ENCODE peak calls at places on chromosomes 16 and 17, in seven cellular contexts. J is cardiac muscle cell, O is fibroblast of lung, V is OCI-LY7, Q is endothelial cell of umbilical vein, I is lung, F is IMR-90. T is an unnamed sample.

GRCh38 chr17:47291242-47291873 is 32.4 kb upstream of the EFCAB13 start:
- DNase-seq in O (no peak), F (no peak), V (no peak), I (no peak), Q (no peak), J (no peak), T (no peak)

GRCh38 chr17:32610943-32611342 is 124.2 kb downstream of the CDK5R1 start:
- DNase-seq in J (no peak), O (no peak), Q (no peak), F (no peak), V (no peak), I (no peak), T (no peak)

GRCh38 chr16:10031955-10032354 is 150.3 kb downstream of the GRIN2A start:
- DNase-seq in F (no peak), J (no peak), V (no peak), Q (no peak), O (no peak), I (no peak), T (no peak)

GRCh38 chr16:8936421-8936820 is 27.3 kb downstream of the USP7 start:
- DNase-seq in O (peak; percentile 77), F (peak; percentile 54), Q (peak; percentile 29), V (peak; percentile 66), J (no peak), I (no peak), T (peak; percentile 65)

GRCh38 chr17:28433696-28434095 is 27.7 kb upstream of the SLC46A1 start:
- DNase-seq in V (no peak), I (no peak), O (no peak), J (no peak), Q (no peak), F (no peak), T (no peak)

GRCh38 chr17:80720624-80721577 is 176.3 kb downstream of the RPTOR start:
- DNase-seq in V (peak; percentile 91), F (peak; percentile 86), O (peak; percentile 75), Q (no peak), I (no peak), J (no peak), T (peak; percentile 88)

GRCh38 chr16:19555938-19556778 is 655 bp downstream of the VPS35L start:
- DNase-seq in J (peak; percentile 14), I (no peak), O (peak; percentile 30), V (peak; percentile 38), F (peak; percentile 26), Q (peak; percentile 52), T (peak; percentile 11)

GRCh38 chr17:55570360-55570759 is 59.1 kb upstream of the SMIM36 start:
- DNase-seq in J (no peak), V (no peak), O (no peak), I (no peak), Q (no peak), F (no peak), T (no peak)

GRCh38 chr17:81200695-81201580 is 21.8 kb downstream of the CEP131 start:
- DNase-seq in O (peak; percentile 61), F (peak; percentile 72), J (peak; percentile 78), I (peak; percentile 64), V (peak; percentile 75), Q (peak; percentile 76), T (peak; percentile 84)

GRCh38 chr17:29567362-29568330 is 809 bp upstream of the ABHD15 start:
- DNase-seq in I (peak; percentile 69), F (peak; percentile 25), J (peak; percentile 74), V (peak; percentile 84), Q (peak; percentile 46), O (peak; percentile 48), T (peak; percentile 29)

GRCh38 chr17:77420476-77420803 is 279.7 kb downstream of the SEC14L1 start:
- DNase-seq in V (no peak), J (no peak), F (no peak), I (no peak), Q (no peak), O (no peak), T (no peak)

GRCh38 chr17:79109584-79109983 is 35.0 kb downstream of the ENGASE start:
- DNase-seq in I (no peak), V (no peak), J (no peak), F (no peak), Q (no peak), O (no peak), T (no peak)

GRCh38 chr17:46139365-46140210 is 53.6 kb downstream of the KANSL1 start:
- DNase-seq in F (no peak), O (no peak), J (no peak), I (no peak), Q (no peak), V (peak; percentile 76), T (no peak)

GRCh38 chr17:78268960-78269892 is 37.8 kb downstream of the TMEM235 start:
- DNase-seq in F (peak; percentile 11), V (no peak), J (peak; percentile 59), O (peak; percentile 78), Q (no peak), I (no peak), T (no peak)

GRCh38 chr16:48053346-48053745 is 102.4 kb downstream of the ABCC12 start:
- DNase-seq in O (peak; percentile 82), Q (peak; percentile 2), V (no peak), J (peak; percentile 43), F (peak; percentile 69), I (peak; percentile 41), T (peak; percentile 63)

GRCh38 chr16:48050871-48051270 is 104.9 kb downstream of the ABCC12 start:
- DNase-seq in J (no peak), F (no peak), I (no peak), Q (no peak), O (no peak), V (no peak), T (no peak)

GRCh38 chr16:48052731-48053130 is 103.1 kb downstream of the ABCC12 start:
- DNase-seq in J (no peak), V (no peak), Q (no peak), O (no peak), I (no peak), F (no peak), T (no peak)

GRCh38 chr16:48057085-48057484 is 98.7 kb downstream of the ABCC12 start:
- DNase-seq in I (no peak), F (peak; percentile 7), V (no peak), J (no peak), O (no peak), Q (no peak), T (no peak)

GRCh38 chr16:48054881-48055601 is 100.8 kb downstream of the ABCC12 start:
- DNase-seq in Q (peak; percentile 45), I (peak; percentile 42), F (peak; percentile 71), J (peak; percentile 48), V (peak; percentile 27), O (peak; percentile 64), T (peak; percentile 40)
- H3K4me3 ChIP-seq in Q (no peak overlapping the region), I (no peak overlapping the region), F (no peak overlapping the region), J (no peak overlapping the region), V (no peak overlapping the region), O (no peak overlapping the region), T (peak overlapping the region; percentile 24)

GRCh38 chr17:67605259-67605912 is 112.3 kb upstream of the NOL11 start:
- DNase-seq in Q (no peak), O (peak; percentile 33), F (no peak), J (no peak), V (no peak), I (no peak), T (no peak)

GRCh38 chr17:67602439-67602838 is 115.3 kb upstream of the NOL11 start:
- DNase-seq in I (no peak), F (no peak), V (no peak), Q (no peak), O (no peak), J (peak; percentile 13), T (no peak)

GRCh38 chr17:67601897-67602296 is 115.8 kb upstream of the NOL11 start:
- DNase-seq in F (no peak), V (no peak), J (no peak), I (no peak), O (no peak), Q (peak; percentile 56), T (no peak)

GRCh38 chr17:67600408-67600807 is 117.3 kb upstream of the NOL11 start:
- DNase-seq in J (no peak), F (no peak), I (no peak), V (no peak), O (no peak), Q (no peak), T (no peak)

GRCh38 chr17:67602974-67603373 is 114.8 kb upstream of the NOL11 start:
- DNase-seq in J (peak; percentile 65), F (peak; percentile 49), I (no peak), Q (peak; percentile 32), V (peak; percentile 66), O (peak; percentile 41), T (peak; percentile 43)
- TF ChIP-seq CTCF in J (peak; percentile 48), F (peak; percentile 57), I (no peak), Q (peak; percentile 41), V (peak; percentile 78), O (peak; percentile 47), T (peak; percentile 75)

GRCh38 chr16:87582966-87583325 is 19.4 kb upstream of the JPH3 start:
- DNase-seq in F (no peak), O (no peak), V (no peak), Q (no peak), I (no peak), J (no peak), T (no peak)
- H3K27ac ChIP-seq in F (peak overlapping the region; percentile 94), O (peak overlapping the region; percentile 97), V (no peak overlapping the region), Q (no peak overlapping the region), I (no peak overlapping the region), J (no peak overlapping the region), T (peak overlapping the region; percentile 97)

DNA sequence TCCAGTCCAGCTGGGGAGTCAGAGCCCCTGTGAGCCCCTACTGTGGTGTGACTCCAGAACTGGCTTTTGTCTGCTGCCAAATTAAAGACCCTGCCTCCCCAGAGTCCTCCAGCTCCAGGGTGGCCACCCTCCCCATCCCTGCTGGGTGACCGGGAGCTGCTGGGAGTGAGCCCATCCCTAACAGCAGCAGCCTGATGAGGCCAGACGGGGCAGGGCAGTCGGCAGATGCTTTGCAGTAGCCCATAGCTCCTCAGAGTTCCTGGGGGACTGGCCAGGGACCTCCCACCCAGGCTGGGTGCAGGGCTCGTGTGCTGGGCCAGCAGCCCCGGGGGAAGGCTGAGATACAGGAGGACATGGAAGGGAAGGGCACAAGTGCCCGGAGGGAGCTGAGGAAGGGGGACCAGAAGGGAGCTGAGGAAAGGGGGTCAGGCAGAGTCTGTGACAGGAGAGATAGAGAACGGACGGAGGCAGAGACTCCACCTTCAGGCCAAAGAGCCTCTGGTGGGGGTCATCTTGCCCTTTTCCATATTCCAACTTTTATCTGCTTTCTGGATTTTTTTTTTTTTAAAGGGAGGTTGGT is 12.7 kb upstream of the MRPS23 start:
- DNase-seq in O (no peak), V (no peak), I (no peak), F (no peak), J (no peak), Q (no peak), T (no peak)
- H3K4me3 ChIP-seq in O (no peak overlapping the region), V (no peak overlapping the region), I (no peak overlapping the region), F (no peak overlapping the region), J (no peak overlapping the region), Q (no peak overlapping the region), T (no peak overlapping the region)

GRCh38 chr17:75561927-75562603 is 25.5 kb upstream of the MYO15B start:
- DNase-seq in I (no peak), V (no peak), F (no peak), O (peak; percentile 52), J (no peak), Q (no peak), T (no peak)
- TF ChIP-seq CTCF in I (no peak), V (no peak), F (no peak), O (no peak), J (no peak), Q (no peak), T (no peak)

T was measured in brain microvascular endothelial cell.